ENCODE peak calls at places on chromosome 2, in seven cellular contexts. G, T, V, C, I, Y and F are unnamed samples.

GRCh38 chr2:23381084-23381483 is 3.9 kb upstream of the KLHL29 start:
- DNase-seq in G (peak; percentile 46), T (peak; percentile 19), V (peak; percentile 97), C (peak; percentile 86), I (peak; percentile 82), Y (no peak), F (no peak)

GRCh38 chr2:105641389-105641811 is 103.3 kb upstream of the NCK2 start:
- DNase-seq in G (no peak), T (no peak), V (no peak), C (no peak), I (peak; percentile 41), Y (no peak), F (no peak)

GRCh38 chr2:75570948-75571729 is 10.4 kb upstream of the EVA1A start:
- DNase-seq in G (peak; percentile 31), T (no peak), V (no peak), C (no peak), I (peak; percentile 95), Y (no peak), F (no peak)

GRCh38 chr2:127080941-127081769 is 25.8 kb downstream of the BIN1 start:
- DNase-seq in G (no peak), T (peak; percentile 19), V (no peak), C (peak; percentile 82), I (peak; percentile 35), Y (no peak), F (no peak)

GRCh38 chr2:202104286-202104870 is 31.3 kb downstream of the KIAA2012 start:
- DNase-seq in G (no peak), T (peak; percentile 39), V (peak; percentile 28), C (peak; percentile 84), I (peak; percentile 20), Y (no peak), F (no peak)

GRCh38 chr2:215442392-215442787 is 6.5 kb upstream of the FN1 start:
- DNase-seq in G (no peak), T (no peak), V (no peak), C (no peak), I (no peak), Y (no peak), F (no peak)

GRCh38 chr2:25165992-25166618 is 2.3 kb downstream of the POMC start:
- DNase-seq in G (no peak), T (peak; percentile 79), V (peak; percentile 27), C (no peak), I (peak; percentile 78), Y (no peak), F (no peak)

GRCh38 chr2:201777869-201778268 is 2.9 kb downstream of the ALS2 start:
- DNase-seq in G (no peak), T (no peak), V (no peak), C (no peak), I (no peak), Y (no peak), F (no peak)

GRCh38 chr2:166539340-166540162 is 45.5 kb upstream of the SCN7A start:
- DNase-seq in G (peak; percentile 14), T (peak; percentile 52), V (peak; percentile 35), C (no peak), I (peak; percentile 64), Y (peak; percentile 5), F (no peak)

GRCh38 chr2:43766006-43766405 is 7.8 kb upstream of the DYNC2LI1 start:
- DNase-seq in G (no peak), T (no peak), V (no peak), C (no peak), I (no peak), Y (no peak), F (no peak)

GRCh38 chr2:235668782-235669181 is 174.9 kb downstream of the AGAP1 start:
- DNase-seq in G (no peak), T (no peak), V (no peak), C (no peak), I (no peak), Y (no peak), F (no peak)

GRCh38 chr2:179579744-179580143 is 281.7 kb downstream of the ZNF385B start:
- DNase-seq in G (no peak), T (no peak), V (no peak), C (no peak), I (peak; percentile 42), Y (no peak), F (no peak)

GRCh38 chr2:53559302-53559967 is 208.2 kb upstream of the CHAC2 start:
- DNase-seq in G (no peak), T (no peak), V (no peak), C (no peak), I (no peak), Y (no peak), F (no peak)

GRCh38 chr2:98504386-98505109 is 59.9 kb downstream of the INPP4A start:
- DNase-seq in G (no peak), T (no peak), V (no peak), C (no peak), I (no peak), Y (no peak), F (no peak)

GRCh38 chr2:151071382-151071781 is 190.3 kb downstream of the RBM43 start:
- DNase-seq in G (no peak), T (no peak), V (no peak), C (no peak), I (no peak), Y (no peak), F (no peak)

GRCh38 chr2:71995067-71995665 is 152.5 kb downstream of the CYP26B1 start:
- DNase-seq in G (no peak), T (no peak), V (peak; percentile 8), C (no peak), I (no peak), Y (no peak), F (no peak)

GRCh38 chr2:223366566-223366965 is 235.6 kb downstream of the SCG2 start:
- DNase-seq in G (no peak), T (no peak), V (no peak), C (no peak), I (no peak), Y (no peak), F (no peak)

GRCh38 chr2:146764301-146764700 is 1080.5 kb upstream of the ACVR2A start:
- DNase-seq in G (no peak), T (no peak), V (no peak), C (no peak), I (no peak), Y (no peak), F (no peak)

GRCh38 chr2:47079515-47080412 is 75.3 kb downstream of the STPG4 start:
- DNase-seq in G (no peak), T (no peak), V (no peak), C (peak; percentile 80), I (peak; percentile 43), Y (no peak), F (no peak)

GRCh38 chr2:44515416-44515815 is 153.7 kb downstream of the CAMKMT start:
- DNase-seq in G (no peak), T (no peak), V (no peak), C (no peak), I (no peak), Y (no peak), F (no peak)

GRCh38 chr2:25878361-25879132 is at the start of gene ASXL2:
- DNase-seq in G (peak; percentile 95), T (peak; percentile 98), V (peak; percentile 87), C (peak; percentile 99), I (peak; percentile 99), Y (peak; percentile 91), F (peak; percentile 97)

GRCh38 chr2:21042958-21043743 is 722 bp downstream of the APOB start:
- DNase-seq in G (peak; percentile 51), T (peak; percentile 60), V (peak; percentile 18), C (peak; percentile 77), I (peak; percentile 52), Y (no peak), F (peak; percentile 77)

GRCh38 chr2:39728941-39729351 is 50.1 kb downstream of the THUMPD2 start:
- DNase-seq in G (peak; percentile 23), T (peak; percentile 59), V (no peak), C (peak; percentile 67), I (peak; percentile 42), Y (no peak), F (no peak)

GRCh38 chr2:202158796-202159195 is 79.6 kb downstream of the SUMO1 start:
- DNase-seq in G (no peak), T (no peak), V (no peak), C (no peak), I (no peak), Y (no peak), F (no peak)

GRCh38 chr2:231648579-231649174 is 56.0 kb downstream of the TEX44 start:
- DNase-seq in G (peak; percentile 68), T (peak; percentile 81), V (peak; percentile 55), C (peak; percentile 91), I (peak; percentile 86), Y (no peak), F (no peak)

DNA sequence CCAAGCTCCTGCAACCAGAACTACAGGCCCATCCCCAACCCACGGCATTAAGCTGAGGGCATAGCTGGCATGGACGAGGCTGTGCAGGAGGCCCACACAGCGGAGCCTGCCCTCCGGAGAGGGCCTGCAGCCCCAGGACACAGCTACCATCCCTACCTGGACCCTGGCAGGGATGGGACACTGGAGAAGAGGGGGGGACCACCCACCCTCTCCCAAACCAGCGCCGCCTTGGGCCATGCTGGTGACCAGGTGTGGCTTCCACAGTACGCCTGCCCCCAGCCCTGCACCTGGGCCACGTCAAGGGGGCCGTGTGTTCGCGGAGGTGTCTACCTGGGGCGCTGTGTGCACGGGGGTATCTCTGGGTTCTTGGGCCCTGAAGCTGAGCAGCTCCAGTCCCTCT is 18.5 kb downstream of the HS6ST1 start:
- DNase-seq in G (no peak), T (no peak), V (no peak), C (no peak), I (no peak), Y (no peak), F (no peak)
- TF ChIP-seq CTCF in G (no peak), T (no peak), V (no peak), C (no peak), I (no peak), Y (no peak), F (no peak)

GRCh38 chr2:161946489-161947107 is 127.4 kb downstream of the DPP4 start:
- DNase-seq in G (no peak), T (peak; percentile 17), V (peak; percentile 25), C (no peak), I (no peak), Y (no peak), F (no peak)
- TF ChIP-seq CTCF in G (peak; percentile 61), T (peak; percentile 87), V (peak; percentile 52), C (peak; percentile 58), I (peak; percentile 32), Y (peak; percentile 58), F (peak; percentile 81)

DNA sequence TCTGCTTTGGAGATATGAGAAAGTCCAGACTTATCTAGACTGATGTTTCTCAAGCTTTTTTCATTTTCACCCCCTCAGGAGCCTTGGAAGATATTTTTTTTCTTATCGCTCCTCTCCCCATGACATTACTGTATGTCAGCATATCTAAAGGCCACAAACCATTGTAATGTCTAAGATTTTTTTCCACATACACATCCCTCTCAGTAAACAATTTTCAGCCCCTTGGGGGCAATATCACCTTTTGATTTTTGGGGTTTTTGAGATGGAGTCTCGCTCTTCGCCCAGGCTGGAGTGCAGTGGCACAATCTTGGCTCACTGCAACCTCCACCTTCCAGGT is 60.3 kb upstream of the REL start:
- DNase-seq in G (no peak), T (no peak), V (no peak), C (no peak), I (no peak), Y (no peak), F (no peak)
- TF ChIP-seq CTCF in G (no peak), T (peak; percentile 37), V (no peak), C (no peak), I (no peak), Y (no peak), F (no peak)

DNA sequence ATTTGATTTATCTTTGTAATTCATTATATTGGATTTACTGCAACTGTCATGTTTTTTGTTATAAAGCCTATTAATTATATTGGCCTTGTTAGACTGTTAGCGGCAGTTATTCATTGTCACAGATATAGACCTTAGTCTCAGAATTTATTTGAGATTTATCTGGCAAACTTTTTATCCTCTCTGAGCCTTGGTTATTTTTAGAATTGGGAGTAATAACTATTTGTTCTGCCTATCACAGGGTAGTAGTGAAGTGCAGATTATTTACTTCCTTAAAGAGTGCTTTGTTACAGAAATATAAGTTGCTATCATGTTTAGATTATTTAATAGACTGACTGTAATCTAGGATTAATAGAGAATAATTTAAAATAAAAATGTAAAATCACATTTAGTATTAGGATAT is 41.9 kb downstream of the AGPS start:
- DNase-seq in G (no peak), T (no peak), V (no peak), C (no peak), I (no peak), Y (no peak), F (no peak)
- TF ChIP-seq CTCF in G (no peak), T (no peak), V (no peak), C (no peak), I (no peak), Y (no peak), F (no peak)